ENCODE peak calls at places on chromosomes 1 and 21, in four cellular contexts. J is kidney glomerular epithelial cell, X is tibial nerve, M is hypothalamus. O is an unnamed sample.
A peak's percentile ranks its signal among the peaks of the same experiment; 100 is the strongest.

GRCh38 chr1:32623775-32624174 is 26.6 kb downstream of the ZBTB8OS start:
- DNase-seq in J (no peak), X (no peak), M (no peak), O (no peak)

GRCh38 chr1:159653201-159653600 is 61.2 kb downstream of the CRP start:
- DNase-seq in J (no peak), X (no peak), M (no peak), O (no peak)

GRCh38 chr1:29474274-29474824 is 238.0 kb downstream of the PTPRU start:
- DNase-seq in J (no peak), X (no peak), M (no peak), O (no peak)

GRCh38 chr21:15966651-15967050 is 236.9 kb downstream of the USP25 start:
- DNase-seq in J (no peak), X (no peak), M (no peak), O (no peak)

GRCh38 chr1:152888126-152888525 is 10.0 kb downstream of the SMCP start:
- DNase-seq in J (no peak), X (no peak), M (no peak), O (no peak)

GRCh38 chr1:47976267-47976666 is 20.9 kb downstream of the TRABD2B start:
- DNase-seq in J (no peak), X (no peak), M (no peak), O (no peak)

GRCh38 chr21:36584980-36585940 is 105.3 kb upstream of the CLDN14 start:
- DNase-seq in J (no peak), X (no peak), M (no peak), O (no peak)

GRCh38 chr1:24594328-24594598 is 38.4 kb downstream of the NCMAP start:
- DNase-seq in J (no peak), X (no peak), M (no peak), O (no peak)

GRCh38 chr1:9643351-9644256 is 7.9 kb upstream of the PIK3CD start:
- DNase-seq in J (no peak), X (no peak), M (no peak), O (no peak)

GRCh38 chr1:162276493-162276892 is 100.2 kb downstream of the SPATA46 start:
- DNase-seq in J (peak; percentile 50), X (no peak), M (no peak), O (no peak)

GRCh38 chr1:173094539-173094938 is 43.8 kb upstream of the TNFSF18 start:
- DNase-seq in J (no peak), X (no peak), M (no peak), O (no peak)

GRCh38 chr1:219405531-219406331 is 207.2 kb downstream of the ZC3H11B start:
- DNase-seq in J (no peak), X (no peak), M (no peak), O (no peak)

GRCh38 chr1:212110617-212111016 is 75.1 kb downstream of the DTL start:
- DNase-seq in J (no peak), X (no peak), M (no peak), O (no peak)

GRCh38 chr1:79113836-79114235 is 107.3 kb upstream of the ADGRL4 start:
- DNase-seq in J (no peak), X (no peak), M (no peak), O (no peak)